ENCODE peak calls at places on chromosomes 16 and 17, in five cellular contexts. C is cardiac muscle cell, E is progenitor cell of endocrine pancreas, G is sigmoid colon, X is MM.1S. I is an unnamed sample.

GRCh38 chr17:48910370-48910769 is 2.2 kb downstream of the UBE2Z start:
- DNase-seq in G (no peak), C (no peak), X (no peak), E (no peak), I (no peak)

GRCh38 chr16:31301708-31302400 is 42.1 kb downstream of the ITGAM start:
- DNase-seq in C (no peak), X (no peak), E (no peak), G (no peak), I (peak; percentile 10)

GRCh38 chr16:79402920-79403319 is 197.6 kb downstream of the MAF start:
- DNase-seq in C (no peak), X (no peak), G (no peak), E (no peak), I (no peak)

GRCh38 chr17:75685508-75685907 is 18.4 kb downstream of the SAP30BP start:
- DNase-seq in E (no peak), G (peak; percentile 34), X (no peak), C (no peak), I (no peak)

GRCh38 chr16:55955845-55956244 is 80.7 kb upstream of the CES5A start:
- DNase-seq in X (no peak), G (peak; percentile 70), E (no peak), C (no peak), I (no peak)

GRCh38 chr16:1902547-1903219 is 15.5 kb downstream of the HS3ST6 start:
- DNase-seq in G (no peak), E (no peak), X (no peak), C (no peak), I (no peak)

GRCh38 chr16:72001180-72001890 is 1.1 kb upstream of the PKD1L3 start:
- DNase-seq in E (no peak), G (no peak), C (no peak), X (no peak), I (no peak)

GRCh38 chr16:48959747-48960146 is 321.9 kb downstream of the CBLN1 start:
- DNase-seq in X (no peak), C (peak; percentile 52), G (no peak), E (no peak), I (no peak)

GRCh38 chr16:54286330-54287017 is at the start of gene IRX3:
- DNase-seq in G (no peak), C (peak; percentile 96), E (peak; percentile 24), X (no peak), I (no peak)

GRCh38 chr17:55742272-55743102 is 8.4 kb upstream of the PCTP start:
- DNase-seq in C (no peak), G (no peak), E (no peak), X (peak; percentile 45), I (peak; percentile 56)

GRCh38 chr16:69402448-69402847 is 16.6 kb upstream of the TERF2 start:
- DNase-seq in E (no peak), G (no peak), C (no peak), X (no peak), I (no peak)

GRCh38 chr17:6078370-6078950 is 8.3 kb downstream of the WSCD1 start:
- DNase-seq in C (no peak), X (no peak), E (no peak), G (no peak), I (no peak)

GRCh38 chr17:64504769-64505319 is 1.2 kb downstream of the DDX5 start:
- DNase-seq in X (no peak), G (no peak), C (no peak), E (no peak), I (no peak)

GRCh38 chr17:9002610-9003354 is 18.5 kb upstream of the NTN1 start:
- DNase-seq in G (no peak), E (peak; percentile 47), C (peak; percentile 37), X (no peak), I (peak; percentile 57)

GRCh38 chr16:85637808-85638186 is 24.7 kb downstream of the GSE1 start:
- DNase-seq in X (no peak), C (no peak), E (no peak), G (no peak), I (no peak)

GRCh38 chr16:912684-913613 is 57.8 kb downstream of the LMF1 start:
- DNase-seq in X (no peak), G (no peak), C (no peak), E (no peak), I (no peak)

GRCh38 chr17:67751101-67752074 is 33.7 kb downstream of the NOL11 start:
- DNase-seq in E (no peak), X (no peak), C (no peak), G (no peak), I (no peak)

GRCh38 chr16:86210403-86211193 is 299.7 kb upstream of the FOXF1 start:
- DNase-seq in X (no peak), G (no peak), E (no peak), C (no peak), I (no peak)

GRCh38 chr16:2365895-2366294 is 25.4 kb upstream of the ABCA3 start:
- DNase-seq in C (no peak), G (no peak), X (no peak), E (no peak), I (no peak)

GRCh38 chr16:2852731-2853507 is 5.1 kb downstream of the PRSS22 start:
- DNase-seq in E (no peak), G (no peak), C (no peak), X (no peak), I (no peak)

GRCh38 chr17:42675348-42675983 is 1.3 kb downstream of the PLEKHH3 start:
- DNase-seq in E (no peak), G (no peak), X (peak; percentile 27), C (peak; percentile 56), I (peak; percentile 31)

GRCh38 chr17:7704601-7705268 is at the start of gene EFNB3:
- DNase-seq in X (no peak), E (peak; percentile 65), C (peak; percentile 92), G (no peak), I (no peak)

GRCh38 chr16:79272141-79272577 is 328.4 kb downstream of the MAF start:
- DNase-seq in C (no peak), E (no peak), G (no peak), X (no peak), I (peak; percentile 63)

GRCh38 chr16:75341934-75342811 is 90.7 kb upstream of the BCAR1 start:
- DNase-seq in G (no peak), E (no peak), C (no peak), X (no peak), I (no peak)

GRCh38 chr17:29664743-29665479 is 42.2 kb upstream of the CORO6 start:
- DNase-seq in E (no peak), C (no peak), G (no peak), X (no peak), I (no peak)

GRCh38 chr17:12485361-12485911 is 180.3 kb upstream of the MYOCD start:
- DNase-seq in C (no peak), E (no peak), X (no peak), G (no peak), I (no peak)

GRCh38 chr16:1871974-1872635 is at the start of gene MEIOB:
- DNase-seq in G (no peak), X (no peak), C (peak; percentile 59), E (no peak), I (peak; percentile 5)

GRCh38 chr17:77381731-77382130 is 241.0 kb downstream of the SEC14L1 start:
- DNase-seq in G (no peak), X (no peak), E (no peak), C (no peak), I (no peak)

GRCh38 chr16:11780988-11781680 is 15.9 kb downstream of the ZC3H7A start:
- DNase-seq in G (no peak), X (no peak), E (no peak), C (no peak), I (peak; percentile 28)

GRCh38 chr16:5615868-5616642 is 518.5 kb upstream of the EEF2KMT start:
- DNase-seq in X (peak; percentile 65), G (peak; percentile 66), E (peak; percentile 63), C (peak; percentile 88), I (peak; percentile 60)

GRCh38 chr16:27303256-27304100 is 10.3 kb upstream of the IL4R start:
- DNase-seq in G (no peak), C (no peak), E (no peak), X (no peak), I (no peak)

GRCh38 chr17:53934931-53935330 is 112.2 kb downstream of the KIF2B start:
- DNase-seq in X (no peak), E (no peak), C (no peak), G (no peak), I (no peak)

GRCh38 chr17:64382184-64382583 is 8.5 kb downstream of the PECAM1 start:
- DNase-seq in E (no peak), X (no peak), G (no peak), C (no peak), I (no peak)

GRCh38 chr17:6043405-6043804 is 26.8 kb upstream of the WSCD1 start:
- DNase-seq in C (no peak), G (no peak), X (no peak), E (no peak), I (no peak)

DNA sequence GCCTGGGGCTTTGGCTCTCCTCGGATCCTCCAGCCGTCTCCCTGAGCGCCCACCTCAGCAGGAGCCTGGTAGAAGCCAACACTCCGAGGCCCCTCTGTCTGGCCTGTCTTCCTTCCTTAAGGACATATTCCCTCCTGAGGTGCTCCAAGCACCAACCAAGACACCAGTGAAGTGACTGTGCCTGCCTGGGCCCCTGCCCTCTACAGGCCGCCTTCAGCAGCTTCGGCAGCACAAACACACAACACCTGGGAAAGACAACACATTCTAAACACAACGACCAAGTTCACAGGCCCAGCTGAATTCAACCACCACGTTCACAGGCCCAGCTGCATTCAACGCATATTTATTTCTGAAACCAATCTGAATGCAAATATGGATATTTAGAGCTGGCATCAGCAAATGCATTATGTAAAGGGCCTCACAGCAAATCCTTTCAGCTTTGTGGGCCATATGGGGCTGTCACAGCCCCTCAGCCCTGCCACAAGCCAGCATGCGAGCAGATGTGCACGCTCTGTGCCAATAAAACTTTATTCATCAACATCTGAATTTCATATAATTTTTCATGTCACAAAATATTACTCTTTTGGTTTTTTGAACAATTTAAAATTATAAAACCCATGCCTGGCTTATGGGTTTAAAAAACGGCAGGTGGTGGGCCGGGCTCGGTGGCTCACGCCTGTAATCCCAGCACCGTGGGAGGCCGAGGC is 12.2 kb downstream of the GALNS start:
- DNase-seq in E (no peak), X (no peak), C (no peak), G (no peak), I (no peak)
- TF ChIP-seq CTCF in E (no peak), X (no peak), C (no peak), G (no peak), I (no peak)

GRCh38 chr17:38967290-38967738 is at the start of gene FBXO47:
- DNase-seq in G (peak; percentile 97), X (no peak), C (peak; percentile 64), E (peak; percentile 51), I (peak; percentile 64)

GRCh38 chr17:38969281-38969680 is 2.1 kb upstream of the FBXO47 start:
- DNase-seq in X (no peak), C (no peak), E (no peak), G (no peak), I (no peak)

GRCh38 chr17:38970804-38971203 is 3.6 kb upstream of the FBXO47 start:
- DNase-seq in C (no peak), G (no peak), E (no peak), X (peak; percentile 14), I (no peak)

GRCh38 chr17:38970128-38970527 is 2.9 kb upstream of the FBXO47 start:
- DNase-seq in E (no peak), X (no peak), C (no peak), G (no peak), I (no peak)
- TF ChIP-seq CTCF in E (no peak), X (no peak), C (no peak), G (no peak), I (no peak)

GRCh38 chr17:34527908-34528470 is 51.4 kb upstream of the TMEM132E start:
- DNase-seq in G (no peak), C (peak; percentile 7), E (no peak), X (no peak), I (no peak)
- TF ChIP-seq CTCF in G (no peak), C (no peak), E (peak; percentile 43), X (peak; percentile 19), I (peak; percentile 1)

GRCh38 chr16:9297437-9298113 is 206.1 kb downstream of the HAPSTR1 start:
- DNase-seq in G (peak; percentile 72), C (peak; percentile 59), E (no peak), X (peak; percentile 29), I (no peak)
- TF ChIP-seq CTCF in G (peak; percentile 56), C (no peak), E (peak; percentile 52), X (peak; percentile 69), I (peak; percentile 23)

I was measured in GM12865.